ENCODE peak calls at places on chromosomes 11 and 22, in six cellular contexts. O, F, P, W, M and J are unnamed samples.
A peak's percentile ranks its signal among the peaks of the same experiment; 100 is the strongest.

GRCh38 chr11:72373163-72373562 is 61.2 kb downstream of the CLPB start:
- DNase-seq in O (no peak), F (no peak), P (no peak), W (no peak), M (no peak), J (no peak)

GRCh38 chr11:61917357-61918109 is at the start of gene RAB3IL1:
- DNase-seq in O (peak; percentile 27), F (peak; percentile 19), P (no peak), W (peak; percentile 27), M (peak; percentile 71), J (peak; percentile 51)

GRCh38 chr11:119791701-119792151 is 62.7 kb upstream of the NECTIN1 start:
- DNase-seq in O (peak; percentile 84), F (no peak), P (peak; percentile 74), W (no peak), M (no peak), J (no peak)

GRCh38 chr22:31075961-31076360 is 5.2 kb upstream of the SMTN start:
- DNase-seq in O (peak; percentile 86), F (no peak), P (no peak), W (no peak), M (peak; percentile 91), J (no peak)

GRCh38 chr11:111064118-111064517 is 181.4 kb upstream of the POU2AF2 start:
- DNase-seq in O (peak; percentile 47), F (no peak), P (peak; percentile 42), W (no peak), M (no peak), J (no peak)

GRCh38 chr11:83285771-83286528 is at the start of gene CCDC90B:
- DNase-seq in O (peak; percentile 98), F (peak; percentile 95), P (peak; percentile 97), W (peak; percentile 97), M (peak; percentile 97), J (peak; percentile 88)

GRCh38 chr11:76783294-76783900 is at the start of gene TSKU:
- DNase-seq in O (no peak), F (no peak), P (peak; percentile 36), W (peak; percentile 30), M (no peak), J (no peak)

GRCh38 chr11:113907155-113907554 is 2.6 kb downstream of the HTR3B start:
- DNase-seq in O (no peak), F (no peak), P (no peak), W (no peak), M (no peak), J (no peak)

GRCh38 chr11:2565447-2566222 is 120.8 kb downstream of the KCNQ1 start:
- DNase-seq in O (no peak), F (no peak), P (no peak), W (no peak), M (no peak), J (no peak)

GRCh38 chr22:50417544-50417943 is 57.3 kb downstream of the SBF1 start:
- DNase-seq in O (peak; percentile 38), F (no peak), P (no peak), W (no peak), M (no peak), J (no peak)

GRCh38 chr22:50415426-50415825 is 59.4 kb downstream of the SBF1 start:
- DNase-seq in O (no peak), F (no peak), P (no peak), W (no peak), M (no peak), J (no peak)

GRCh38 chr22:50418624-50419023 is 56.2 kb downstream of the SBF1 start:
- DNase-seq in O (no peak), F (no peak), P (no peak), W (no peak), M (no peak), J (no peak)

GRCh38 chr22:50416996-50417395 is 57.8 kb downstream of the SBF1 start:
- DNase-seq in O (no peak), F (no peak), P (no peak), W (no peak), M (no peak), J (no peak)

GRCh38 chr22:50414476-50415248 is 60.2 kb downstream of the SBF1 start:
- DNase-seq in O (no peak), F (no peak), P (no peak), W (no peak), M (no peak), J (no peak)
- TF ChIP-seq CTCF in O (no peak), F (no peak), P (no peak), W (no peak), M (no peak), J (no peak)

DNA sequence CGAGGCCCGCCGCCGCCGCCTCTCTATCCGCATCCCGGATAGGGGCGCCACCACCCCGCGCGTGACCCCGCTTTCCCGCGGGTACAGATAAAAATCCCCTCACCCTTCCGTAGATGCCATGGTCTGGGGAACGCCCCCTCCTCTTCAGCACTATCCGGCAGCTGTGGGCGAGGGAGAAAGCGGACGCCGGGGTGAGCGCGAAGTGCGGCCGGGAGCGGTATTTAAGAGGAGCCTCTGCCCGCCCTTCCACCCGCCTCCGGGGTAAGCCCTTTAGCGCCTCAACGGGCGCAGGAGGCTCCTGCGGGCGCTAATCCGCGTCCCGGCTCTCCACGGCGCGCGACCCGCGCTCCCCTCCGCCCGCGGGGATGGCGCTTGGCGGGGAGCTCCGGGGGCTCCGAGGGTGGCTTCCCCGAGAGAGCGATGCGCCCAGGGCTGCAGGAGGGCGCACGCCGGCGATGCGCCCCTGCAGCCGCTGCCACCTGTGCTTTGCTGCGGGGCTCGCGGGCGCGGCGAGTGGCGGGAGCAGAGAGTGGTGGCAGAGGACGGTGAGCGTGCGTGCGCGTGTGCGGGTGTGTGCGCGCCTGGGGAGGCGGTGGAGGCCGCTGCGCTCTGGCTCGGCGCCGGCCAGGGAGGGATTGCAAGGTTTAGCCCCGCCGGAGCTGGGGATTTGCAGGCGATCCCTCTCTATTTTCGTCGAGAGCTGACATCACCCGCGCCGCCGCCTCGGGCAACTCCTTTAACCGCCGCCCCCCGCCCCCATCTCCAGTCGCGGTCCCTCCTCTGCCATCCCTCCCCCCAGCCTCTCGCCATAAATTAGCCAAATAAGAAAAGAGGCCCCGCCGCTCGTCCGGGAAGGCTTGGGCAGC is at the start of gene SLC1A2:
- DNase-seq in O (peak; percentile 25), F (no peak), P (no peak), W (peak; percentile 43), M (peak; percentile 18), J (peak; percentile 22)
- TF ChIP-seq CTCF in O (no peak), F (no peak), P (no peak), W (no peak), M (no peak), J (no peak)

GRCh38 chr22:39959640-39960447 is at the start of gene TMA7B:
- DNase-seq in O (peak; percentile 71), F (peak; percentile 31), P (peak; percentile 49), W (peak; percentile 58), M (no peak), J (no peak)
- TF ChIP-seq CTCF in O (peak; percentile 44), F (peak; percentile 55), P (peak; percentile 66), W (peak; percentile 16), M (no peak), J (no peak)

GRCh38 chr11:45802531-45803317 is 2.2 kb upstream of the SLC35C1 start:
- DNase-seq in O (no peak), F (no peak), P (no peak), W (no peak), M (no peak), J (peak; percentile 5)

GRCh38 chr11:45804806-45805304 is at the start of gene SLC35C1:
- DNase-seq in O (peak; percentile 88), F (peak; percentile 62), P (peak; percentile 91), W (peak; percentile 98), M (peak; percentile 97), J (peak; percentile 99)

GRCh38 chr11:45805305-45806071 is 539 bp downstream of the SLC35C1 start:
- DNase-seq in O (peak; percentile 69), F (no peak), P (peak; percentile 66), W (no peak), M (peak; percentile 50), J (no peak)

GRCh38 chr11:45806072-45806933 is 1.4 kb downstream of the SLC35C1 start:
- DNase-seq in O (no peak), F (no peak), P (no peak), W (no peak), M (no peak), J (no peak)

DNA sequence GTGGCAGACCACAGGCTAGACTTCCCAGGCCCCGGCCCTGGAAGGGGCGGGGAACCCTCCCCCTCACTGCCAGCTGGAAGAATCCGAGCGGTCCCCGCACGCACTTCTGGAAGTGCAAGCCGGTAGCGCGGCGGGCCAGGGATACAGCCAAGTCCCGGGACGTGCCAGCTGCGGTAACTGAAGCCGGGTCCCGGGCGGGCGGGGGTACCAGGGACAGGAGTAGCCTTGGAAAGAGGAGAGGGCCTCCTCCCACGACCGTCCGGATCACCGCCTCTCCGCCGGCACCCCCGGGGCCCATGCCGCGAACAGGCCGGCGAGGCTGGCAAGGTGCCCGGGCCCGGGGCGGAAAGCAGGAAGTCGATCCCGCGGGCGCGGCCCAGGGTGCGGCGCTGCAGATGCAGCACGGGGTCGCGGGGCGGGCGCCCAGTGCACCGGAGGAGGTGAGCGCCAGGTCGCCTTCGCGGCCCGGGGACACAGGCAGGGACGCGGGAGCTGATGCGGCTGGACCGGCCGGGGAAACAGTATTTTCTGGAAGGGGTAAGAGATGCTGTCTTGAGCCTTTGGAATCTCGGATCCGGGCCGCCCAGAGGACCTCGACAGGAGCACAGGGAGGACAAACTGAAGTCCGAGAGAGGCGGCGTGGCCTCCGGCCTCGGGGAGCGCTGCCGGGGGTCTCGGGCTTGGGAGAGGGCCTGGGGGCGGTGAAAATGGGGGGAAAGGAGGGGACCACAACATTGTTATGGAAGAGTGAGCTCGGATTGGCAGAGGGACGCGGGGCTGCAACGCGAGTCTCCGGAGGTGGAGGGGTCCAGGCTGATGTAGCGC is 756 bp upstream of the SLC35C1 start:
- DNase-seq in O (peak; percentile 24), F (no peak), P (peak; percentile 20), W (peak; percentile 72), M (peak; percentile 76), J (peak; percentile 55)
- TF ChIP-seq CTCF in O (no peak), F (no peak), P (no peak), W (no peak), M (no peak), J (no peak)

DNA sequence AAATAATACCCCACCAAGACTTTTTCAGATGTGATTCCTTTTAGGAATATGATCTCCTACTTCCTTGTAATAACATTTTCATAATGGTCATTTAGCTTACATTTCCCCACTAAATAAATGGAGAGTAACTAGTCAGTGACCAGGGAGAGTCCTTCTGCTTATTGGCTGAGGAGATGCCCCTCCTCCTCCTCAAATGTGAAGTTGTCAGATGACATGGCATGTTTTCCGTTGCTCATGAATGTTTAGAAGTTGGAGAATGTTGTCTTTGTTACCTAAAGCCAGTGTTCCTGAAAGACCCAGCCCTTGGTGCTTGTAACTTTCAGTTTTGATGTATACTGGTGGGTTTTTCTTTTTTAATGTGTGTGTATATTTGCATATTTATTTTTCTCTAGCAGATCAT is 38.2 kb downstream of the CSRP3 start:
- DNase-seq in O (no peak), F (no peak), P (no peak), W (no peak), M (no peak), J (no peak)
- TF ChIP-seq CTCF in O (no peak), F (no peak), P (no peak), W (no peak), M (no peak), J (no peak)

GRCh38 chr22:29158546-29158945 is 47.1 kb upstream of the EMID1 start:
- DNase-seq in O (no peak), F (no peak), P (no peak), W (no peak), M (no peak), J (no peak)
- TF ChIP-seq CTCF in O (no peak), F (no peak), P (no peak), W (no peak), M (no peak), J (no peak)